ENCODE peak calls at places on chromosomes 1 and 21, in four cellular contexts. One of them, this sample, is unnamed.

GRCh38 chr1:56073614-56074356 is 505.6 kb downstream of the PLPP3 start:
- DNase-seq in fibroblast of mammary gland: peak; percentile 95
- DNase-seq in fibroblast of lung: peak; percentile 91
- DNase-seq in ovary: peak; percentile 59
- DNase-seq in this sample: peak; percentile 91

GRCh38 chr1:155859881-155860841 is 794 bp downstream of the SYT11 start:
- DNase-seq in ovary: peak; percentile 88
- DNase-seq in fibroblast of lung: peak; percentile 86
- DNase-seq in fibroblast of mammary gland: peak; percentile 74
- DNase-seq in this sample: peak; percentile 90

GRCh38 chr1:25926731-25927496 is 20.7 kb upstream of the STMN1 start:
- DNase-seq in fibroblast of mammary gland: no peak
- DNase-seq in fibroblast of lung: no peak
- DNase-seq in ovary: no peak
- DNase-seq in this sample: no peak

GRCh38 chr1:11026903-11027302 is 14.4 kb downstream of the TARDBP start:
- DNase-seq in ovary: no peak
- DNase-seq in fibroblast of mammary gland: no peak
- DNase-seq in fibroblast of lung: no peak
- DNase-seq in this sample: no peak

GRCh38 chr1:155873860-155874259 is 14.5 kb downstream of the SYT11 start:
- DNase-seq in ovary: no peak
- DNase-seq in fibroblast of mammary gland: peak; percentile 47
- DNase-seq in fibroblast of lung: peak; percentile 81
- DNase-seq in this sample: no peak

GRCh38 chr1:36962991-36963390 is 71.3 kb downstream of the GRIK3 start:
- DNase-seq in ovary: no peak
- DNase-seq in fibroblast of mammary gland: no peak
- DNase-seq in fibroblast of lung: no peak
- DNase-seq in this sample: no peak

GRCh38 chr1:18464665-18465050 is 16.1 kb upstream of the KLHDC7A start:
- DNase-seq in ovary: no peak
- DNase-seq in fibroblast of lung: no peak
- DNase-seq in fibroblast of mammary gland: no peak
- DNase-seq in this sample: no peak

GRCh38 chr1:203126151-203126865 is 1.2 kb upstream of the ADORA1 start:
- DNase-seq in fibroblast of lung: peak; percentile 40
- DNase-seq in fibroblast of mammary gland: peak; percentile 15
- DNase-seq in ovary: no peak
- DNase-seq in this sample: peak; percentile 41

GRCh38 chr21:41703857-41704501 is 62.9 kb downstream of the RIPK4 start:
- DNase-seq in fibroblast of lung: no peak
- DNase-seq in fibroblast of mammary gland: no peak
- DNase-seq in ovary: no peak
- DNase-seq in this sample: no peak

GRCh38 chr1:214518387-214518786 is 33.0 kb downstream of the PTPN14 start:
- DNase-seq in fibroblast of lung: peak; percentile 69
- DNase-seq in ovary: no peak
- DNase-seq in fibroblast of mammary gland: no peak
- DNase-seq in this sample: peak; percentile 24

GRCh38 chr1:85374160-85374559 is 90.8 kb downstream of the DDAH1 start:
- DNase-seq in fibroblast of mammary gland: peak; percentile 90
- DNase-seq in fibroblast of lung: peak; percentile 92
- DNase-seq in ovary: no peak
- DNase-seq in this sample: peak; percentile 76

GRCh38 chr1:227888404-227889046 is 59.2 kb downstream of the WNT9A start:
- DNase-seq in ovary: peak; percentile 22
- DNase-seq in fibroblast of mammary gland: no peak
- DNase-seq in fibroblast of lung: no peak
- DNase-seq in this sample: no peak

GRCh38 chr1:114735479-114735878 is 18.9 kb upstream of the NRAS start:
- DNase-seq in ovary: no peak
- DNase-seq in fibroblast of lung: no peak
- DNase-seq in fibroblast of mammary gland: no peak
- DNase-seq in this sample: no peak

GRCh38 chr1:24605534-24606295 is 37.4 kb upstream of the SRRM1 start:
- DNase-seq in ovary: no peak
- DNase-seq in fibroblast of lung: no peak
- DNase-seq in fibroblast of mammary gland: no peak
- DNase-seq in this sample: no peak

GRCh38 chr1:220893701-220894024 is 14.4 kb downstream of the HLX start:
- DNase-seq in fibroblast of lung: no peak
- DNase-seq in ovary: no peak
- DNase-seq in fibroblast of mammary gland: no peak
- DNase-seq in this sample: no peak

GRCh38 chr1:46362158-46362557 is 21.6 kb downstream of the NSUN4 start:
- DNase-seq in ovary: no peak
- DNase-seq in fibroblast of mammary gland: no peak
- DNase-seq in fibroblast of lung: no peak
- DNase-seq in this sample: no peak

GRCh38 chr1:193355179-193355578 is 168.8 kb upstream of the B3GALT2 start:
- DNase-seq in fibroblast of mammary gland: peak; percentile 50
- DNase-seq in ovary: no peak
- DNase-seq in fibroblast of lung: no peak
- DNase-seq in this sample: peak; percentile 41

GRCh38 chr1:86410879-86411278 is 13.1 kb upstream of the CLCA2 start:
- DNase-seq in fibroblast of mammary gland: no peak
- DNase-seq in fibroblast of lung: no peak
- DNase-seq in ovary: no peak
- DNase-seq in this sample: no peak

GRCh38 chr1:161706483-161707347 is at the start of gene FCRLA:
- DNase-seq in ovary: no peak
- DNase-seq in fibroblast of mammary gland: peak; percentile 98
- DNase-seq in fibroblast of lung: peak; percentile 97
- DNase-seq in this sample: peak; percentile 89

GRCh38 chr1:48688102-48688760 is 88.5 kb downstream of the BEND5 start:
- DNase-seq in ovary: no peak
- DNase-seq in fibroblast of lung: no peak
- DNase-seq in fibroblast of mammary gland: peak; percentile 14
- DNase-seq in this sample: peak; percentile 8
- TF ChIP-seq CTCF in ovary: no peak
- TF ChIP-seq CTCF in fibroblast of lung: peak; percentile 17
- TF ChIP-seq CTCF in fibroblast of mammary gland: peak; percentile 33
- TF ChIP-seq CTCF in this sample: peak; percentile 39

GRCh38 chr1:244860078-244860477 is 4.3 kb downstream of the HNRNPU start:
- DNase-seq in fibroblast of mammary gland: no peak
- DNase-seq in fibroblast of lung: no peak
- DNase-seq in ovary: no peak
- DNase-seq in this sample: no peak
- H3K4me3 ChIP-seq in fibroblast of mammary gland: peak overlapping the region; percentile 20
- H3K4me3 ChIP-seq in fibroblast of lung: peak overlapping the region; percentile 39
- H3K4me3 ChIP-seq in ovary: no peak overlapping the region
- H3K4me3 ChIP-seq in this sample: peak overlapping the region; percentile 63

GRCh38 chr21:26846036-26846931 is 1.1 kb upstream of the ADAMTS1 start:
- DNase-seq in ovary: peak; percentile 92
- DNase-seq in fibroblast of lung: peak; percentile 65
- DNase-seq in fibroblast of mammary gland: peak; percentile 83
- DNase-seq in this sample: peak; percentile 82
- TF ChIP-seq CTCF in ovary: peak; percentile 32
- TF ChIP-seq CTCF in fibroblast of lung: peak; percentile 9
- TF ChIP-seq CTCF in fibroblast of mammary gland: no peak
- TF ChIP-seq CTCF in this sample: peak; percentile 19

DNA sequence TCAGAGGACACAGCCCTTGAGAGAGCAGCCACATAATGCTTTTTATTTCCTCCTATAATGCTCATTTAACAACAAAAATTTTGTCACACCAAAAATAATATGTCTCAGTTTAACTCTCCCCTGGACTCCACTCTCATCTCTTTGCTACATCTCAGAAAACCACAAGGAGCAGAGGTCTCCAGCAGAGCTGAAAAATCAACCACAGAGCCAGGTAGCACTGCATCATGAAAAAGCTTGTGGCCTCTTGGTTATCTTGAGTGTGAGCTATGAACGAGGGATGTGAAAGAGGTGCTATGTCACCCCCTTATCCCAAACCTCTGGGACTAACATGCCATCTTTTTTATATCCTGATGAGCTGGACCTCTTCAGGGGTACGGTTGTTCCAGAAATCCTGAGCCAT is 44.4 kb downstream of the KCNH1 start:
- DNase-seq in fibroblast of lung: peak; percentile 10
- DNase-seq in fibroblast of mammary gland: no peak
- DNase-seq in ovary: no peak
- DNase-seq in this sample: no peak
- H3K4me3 ChIP-seq in fibroblast of lung: no peak overlapping the region
- H3K4me3 ChIP-seq in fibroblast of mammary gland: no peak overlapping the region
- H3K4me3 ChIP-seq in ovary: no peak overlapping the region
- H3K4me3 ChIP-seq in this sample: no peak overlapping the region

This sample was measured in fibroblast of pulmonary artery.